ENCODE peak calls at places on chromosomes 11 and 22, in seven cellular contexts. T, Q, A, N, E, J and O are unnamed samples.

GRCh38 chr22:29309332-29310064 is 3.0 kb downstream of the GAS2L1 start:
- DNase-seq in T (no peak), A (no peak), N (no peak), J (no peak), E (peak; percentile 62), Q (no peak), O (no peak)

GRCh38 chr11:31702966-31703365 is 108.2 kb downstream of the PAX6 start:
- DNase-seq in A (peak; percentile 71), E (no peak), Q (peak; percentile 19), T (no peak), N (no peak), J (no peak), O (no peak)

GRCh38 chr11:69744435-69744834 is 30.7 kb downstream of the FGF4 start:
- DNase-seq in J (peak; percentile 18), T (peak; percentile 82), Q (peak; percentile 59), E (no peak), A (peak; percentile 43), N (no peak), O (peak; percentile 88)

GRCh38 chr22:42800731-42801536 is 56.1 kb downstream of the ARFGAP3 start:
- DNase-seq in N (no peak), T (no peak), Q (no peak), J (no peak), E (no peak), A (no peak), O (no peak)

GRCh38 chr11:47861762-47862161 is 13.6 kb upstream of the NUP160 start:
- DNase-seq in A (peak; percentile 80), T (no peak), J (no peak), Q (peak; percentile 76), E (no peak), N (no peak), O (no peak)

GRCh38 chr22:30235687-30236170 is 10.8 kb downstream of the LIF start:
- DNase-seq in E (no peak), A (no peak), J (peak; percentile 55), Q (peak; percentile 85), N (no peak), T (peak; percentile 87), O (peak; percentile 96)

GRCh38 chr22:22928666-22929380 is 41.2 kb downstream of the IGLL5 start:
- DNase-seq in T (no peak), J (no peak), Q (peak; percentile 23), E (peak; percentile 53), A (peak; percentile 15), N (no peak), O (no peak)

GRCh38 chr22:36368359-36368983 is 19.3 kb downstream of the MYH9 start:
- DNase-seq in T (no peak), Q (peak; percentile 90), J (no peak), N (no peak), E (no peak), A (peak; percentile 52), O (peak; percentile 60)

GRCh38 chr22:26339755-26340154 is 89.3 kb upstream of the ASPHD2 start:
- DNase-seq in A (no peak), T (no peak), Q (no peak), E (no peak), J (no peak), N (no peak), O (no peak)

GRCh38 chr11:105456950-105457349 is 152.9 kb upstream of the GRIA4 start:
- DNase-seq in Q (no peak), T (no peak), E (no peak), J (no peak), A (no peak), N (no peak), O (no peak)

GRCh38 chr22:29269731-29270474 is 1.8 kb downstream of the EWSR1 start:
- DNase-seq in J (no peak), T (no peak), A (peak; percentile 28), E (no peak), Q (no peak), N (no peak), O (no peak)

GRCh38 chr22:18110944-18111758 is 542 bp downstream of the TUBA8 start:
- DNase-seq in A (no peak), T (no peak), J (no peak), E (no peak), N (no peak), Q (no peak), O (no peak)
- H3K4me3 ChIP-seq in A (peak overlapping the region; percentile 9), T (peak overlapping the region; percentile 46), J (peak overlapping the region; percentile 39), E (peak overlapping the region; percentile 54), N (peak overlapping the region; percentile 72), Q (peak overlapping the region; percentile 40), O (peak overlapping the region; percentile 51)

GRCh38 chr11:67288452-67289225 is 464 bp upstream of the ANKRD13D start:
- DNase-seq in J (peak; percentile 71), E (peak; percentile 96), Q (peak; percentile 90), T (peak; percentile 30), A (peak; percentile 82), N (peak; percentile 71), O (no peak)
- TF ChIP-seq CTCF in J (peak; percentile 13), E (no peak), Q (no peak), T (peak; percentile 24), A (no peak), N (no peak), O (peak; percentile 16)

GRCh38 chr22:43955040-43955882 is at the start of gene SAMM50:
- DNase-seq in T (peak; percentile 37), A (peak; percentile 87), Q (peak; percentile 88), N (peak; percentile 63), E (peak; percentile 94), J (peak; percentile 55), O (peak; percentile 63)

GRCh38 chr22:43956383-43956782 is 1.1 kb downstream of the SAMM50 start:
- DNase-seq in J (no peak), Q (no peak), A (no peak), T (no peak), N (no peak), E (no peak), O (no peak)

GRCh38 chr22:43955883-43956286 is 643 bp downstream of the SAMM50 start:
- DNase-seq in E (no peak), Q (peak; percentile 12), N (no peak), T (no peak), J (no peak), A (peak; percentile 12), O (no peak)

GRCh38 chr22:43957871-43958270 is 2.6 kb downstream of the SAMM50 start:
- DNase-seq in T (no peak), J (no peak), Q (no peak), A (peak; percentile 48), N (no peak), E (no peak), O (no peak)

GRCh38 chr22:43956805-43957463 is 1.7 kb downstream of the SAMM50 start:
- DNase-seq in J (no peak), Q (no peak), E (no peak), T (no peak), A (no peak), N (no peak), O (no peak)
- H3K4me3 ChIP-seq in J (no peak overlapping the region), Q (no peak overlapping the region), E (no peak overlapping the region), T (peak overlapping the region; percentile 76), A (no peak overlapping the region), N (peak overlapping the region; percentile 93), O (peak overlapping the region; percentile 92)

GRCh38 chr11:95660038-95660437 is 129.5 kb downstream of the FAM76B start:
- DNase-seq in T (no peak), N (no peak), J (no peak), E (no peak), A (no peak), Q (no peak), O (no peak)
- TF ChIP-seq CTCF in T (no peak), N (no peak), J (no peak), E (no peak), A (no peak), Q (no peak), O (no peak)

GRCh38 chr22:44538071-44538470 is 40.0 kb upstream of the RTL6 start:
- DNase-seq in T (no peak), Q (peak; percentile 47), N (no peak), E (no peak), J (no peak), A (peak; percentile 37), O (no peak)
- H3K4me3 ChIP-seq in T (no peak overlapping the region), Q (no peak overlapping the region), N (no peak overlapping the region), E (no peak overlapping the region), J (no peak overlapping the region), A (no peak overlapping the region), O (no peak overlapping the region)

DNA sequence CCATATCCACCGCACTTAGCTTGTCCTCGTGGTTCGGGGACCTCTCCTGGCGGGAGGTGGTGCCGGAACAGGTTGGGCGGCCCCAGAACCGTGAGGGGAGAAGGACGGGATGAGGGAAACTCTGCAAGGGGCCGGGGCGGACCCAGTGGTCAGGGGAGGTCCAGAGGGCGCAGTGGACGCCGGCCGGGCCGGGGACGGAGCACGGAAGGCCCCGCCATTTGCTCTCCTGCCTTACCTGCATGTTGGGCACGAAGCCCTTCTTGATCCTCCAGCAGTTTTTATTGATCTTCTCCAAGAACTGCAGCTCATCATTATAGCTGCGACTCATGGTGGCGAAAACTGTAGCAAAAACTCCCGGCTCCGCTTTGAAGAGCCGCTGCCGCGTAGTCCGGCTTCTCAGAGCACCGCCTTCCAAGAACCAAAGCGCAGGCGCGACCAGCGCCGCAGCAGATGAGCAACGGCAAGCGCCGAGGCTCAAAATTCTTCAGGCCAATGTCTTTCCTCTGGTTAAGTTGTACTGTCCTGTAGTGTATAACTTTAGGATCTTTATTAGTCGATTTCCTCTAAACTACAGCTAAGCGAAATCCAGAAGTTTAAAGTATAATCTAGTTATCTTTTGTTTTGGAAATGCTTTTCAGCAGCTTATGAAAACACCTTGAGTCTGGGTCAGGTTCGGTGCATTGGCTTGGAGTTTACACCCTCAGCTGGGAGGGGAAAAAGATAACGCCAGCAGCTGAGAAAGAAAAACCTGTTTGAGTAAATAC is at the start of gene RTCB:
- DNase-seq in J (peak; percentile 74), Q (peak; percentile 92), A (peak; percentile 94), E (peak; percentile 93), N (peak; percentile 63), T (peak; percentile 72), O (peak; percentile 72)
- TF ChIP-seq CTCF in J (no peak), Q (no peak), A (no peak), E (no peak), N (no peak), T (no peak), O (no peak)

GRCh38 chr11:61587541-61587941 is 6.7 kb upstream of the SYT7 start:
- DNase-seq in N (no peak), Q (peak; percentile 34), J (no peak), E (peak; percentile 70), T (no peak), A (peak; percentile 35), O (no peak)
- H3K4me3 ChIP-seq in N (peak overlapping the region; percentile 83), Q (peak overlapping the region; percentile 35), J (peak overlapping the region; percentile 36), E (peak overlapping the region; percentile 63), T (peak overlapping the region; percentile 14), A (peak overlapping the region; percentile 39), O (peak overlapping the region; percentile 32)